ENCODE peak calls at places on chromosomes 12 and 14, in four cellular contexts. C is GM23248; D is CD4-positive, alpha-beta memory T cell; L is H1. Y is an unnamed sample.

GRCh38 chr12:77979597-77980250 is 149.0 kb downstream of the NAV3 start:
- DNase-seq in C (peak; percentile 25), D (no peak), L (no peak), Y (no peak)

GRCh38 chr14:38561657-38562056 is 305.8 kb upstream of the CLEC14A start:
- DNase-seq in C (no peak), D (no peak), L (no peak), Y (no peak)

GRCh38 chr12:40170593-40170992 is 54.2 kb upstream of the LRRK2 start:
- DNase-seq in C (no peak), D (no peak), L (no peak), Y (no peak)

GRCh38 chr12:115518-115917 is 49.0 kb downstream of the IQSEC3 start:
- DNase-seq in C (no peak), D (no peak), L (no peak), Y (no peak)

GRCh38 chr12:20493924-20494323 is 125.6 kb downstream of the PDE3A start:
- DNase-seq in C (peak; percentile 37), D (no peak), L (no peak), Y (no peak)

GRCh38 chr14:75554482-75554881 is 23.9 kb upstream of the FLVCR2 start:
- DNase-seq in C (peak; percentile 18), D (no peak), L (no peak), Y (no peak)

GRCh38 chr12:124392991-124393790 is 98.3 kb downstream of the RFLNA start:
- DNase-seq in C (peak; percentile 72), D (no peak), L (no peak), Y (no peak)

GRCh38 chr12:77152623-77153193 is 87.3 kb upstream of the E2F7 start:
- DNase-seq in C (peak; percentile 77), D (no peak), L (no peak), Y (no peak)

GRCh38 chr12:124130717-124131670 is 158.0 kb downstream of the ZNF664 start:
- DNase-seq in C (no peak), D (no peak), L (peak; percentile 62), Y (no peak)

GRCh38 chr12:132909030-132909368 is 21.6 kb upstream of the CHFR start:
- DNase-seq in C (no peak), D (no peak), L (no peak), Y (no peak)

GRCh38 chr14:36068777-36069534 is 107.6 kb downstream of the PTCSC3 start:
- DNase-seq in C (peak; percentile 72), D (no peak), L (no peak), Y (no peak)

GRCh38 chr12:22828059-22828458 is 203.1 kb downstream of the ETNK1 start:
- DNase-seq in C (no peak), D (no peak), L (no peak), Y (no peak)

GRCh38 chr14:64465856-64466554 is 706 bp downstream of the AKAP5 start:
- DNase-seq in C (peak; percentile 79), D (no peak), L (no peak), Y (no peak)

GRCh38 chr12:24600996-24601395 is 347.9 kb downstream of the BCAT1 start:
- DNase-seq in C (peak; percentile 69), D (no peak), L (no peak), Y (no peak)

GRCh38 chr12:90868626-90869025 is 86.3 kb downstream of the CCER1 start:
- DNase-seq in C (no peak), D (no peak), L (no peak), Y (no peak)

GRCh38 chr12:53928054-53928879 is 10.4 kb upstream of the HOXC13 start:
- DNase-seq in C (no peak), D (no peak), L (no peak), Y (no peak)

GRCh38 chr12:88947486-88948043 is 367.3 kb upstream of the KITLG start:
- DNase-seq in C (no peak), D (no peak), L (no peak), Y (no peak)

GRCh38 chr14:64040044-64040443 is 187.2 kb downstream of the SYNE2 start:
- DNase-seq in C (peak; percentile 9), D (no peak), L (no peak), Y (no peak)

GRCh38 chr14:89232366-89233070 is 184.5 kb downstream of the FOXN3 start:
- DNase-seq in C (no peak), D (no peak), L (no peak), Y (no peak)

GRCh38 chr12:52674416-52674775 is 5.8 kb downstream of the KRT1 start:
- DNase-seq in C (no peak), D (no peak), L (no peak), Y (no peak)

GRCh38 chr12:92136883-92137582 is 8.6 kb downstream of the BTG1 start:
- DNase-seq in C (peak; percentile 90), D (no peak), L (no peak), Y (peak; percentile 55)

GRCh38 chr14:97113339-97113738 is 316.2 kb downstream of the VRK1 start:
- DNase-seq in C (no peak), D (no peak), L (no peak), Y (no peak)

GRCh38 chr14:31261859-31262739 is 54.5 kb upstream of the HECTD1 start:
- DNase-seq in C (peak; percentile 82), D (no peak), L (no peak), Y (no peak)

GRCh38 chr12:76698316-76698715 is 65.6 kb upstream of the ZDHHC17 start:
- DNase-seq in C (no peak), D (no peak), L (no peak), Y (no peak)

GRCh38 chr12:98736352-98737326 is 91.5 kb downstream of the APAF1 start:
- DNase-seq in C (no peak), D (no peak), L (no peak), Y (no peak)

GRCh38 chr14:71231521-71232393 is 324.5 kb downstream of the PCNX1 start:
- DNase-seq in C (no peak), D (no peak), L (no peak), Y (no peak)

GRCh38 chr12:70367268-70368141 is 1.4 kb downstream of the KCNMB4 start:
- DNase-seq in C (peak; percentile 49), D (no peak), L (no peak), Y (no peak)

GRCh38 chr12:87816186-87816585 is 213.0 kb downstream of the C12orf50 start:
- DNase-seq in C (peak; percentile 10), D (no peak), L (no peak), Y (no peak)

GRCh38 chr14:25055998-25056687 is 6.2 kb upstream of the STXBP6 start:
- DNase-seq in C (peak; percentile 72), D (no peak), L (no peak), Y (no peak)

GRCh38 chr12:53211476-53212381 is 4.7 kb upstream of the ITGB7 start:
- DNase-seq in C (no peak), D (no peak), L (no peak), Y (no peak)

GRCh38 chr12:93563807-93564538 is 8.5 kb upstream of the SOCS2 start:
- DNase-seq in C (peak; percentile 44), D (no peak), L (no peak), Y (no peak)

GRCh38 chr12:53219116-53219955 is 12.3 kb upstream of the ITGB7 start:
- DNase-seq in C (peak; percentile 84), D (peak; percentile 58), L (no peak), Y (peak; percentile 75)

GRCh38 chr14:105273062-105273461 is 24.7 kb downstream of the BTBD6 start:
- DNase-seq in C (no peak), D (no peak), L (no peak), Y (no peak)

GRCh38 chr12:92973614-92974013 is 44.5 kb upstream of the EEA1 start:
- DNase-seq in C (peak; percentile 80), D (no peak), L (no peak), Y (peak; percentile 46)

GRCh38 chr14:92463141-92463540 is 50.4 kb upstream of the RIN3 start:
- DNase-seq in C (no peak), D (no peak), L (no peak), Y (peak; percentile 23)

GRCh38 chr12:52020126-52020525 is 13.4 kb downstream of the TAMALIN start:
- DNase-seq in C (no peak), D (no peak), L (no peak), Y (no peak)

GRCh38 chr12:113359939-113360748 is 1.8 kb downstream of the PLBD2 start:
- DNase-seq in C (peak; percentile 54), D (no peak), L (no peak), Y (no peak)

GRCh38 chr14:23478109-23478698 is 8.7 kb downstream of the NGDN start:
- DNase-seq in C (peak; percentile 75), D (peak; percentile 67), L (no peak), Y (peak; percentile 52)

DNA sequence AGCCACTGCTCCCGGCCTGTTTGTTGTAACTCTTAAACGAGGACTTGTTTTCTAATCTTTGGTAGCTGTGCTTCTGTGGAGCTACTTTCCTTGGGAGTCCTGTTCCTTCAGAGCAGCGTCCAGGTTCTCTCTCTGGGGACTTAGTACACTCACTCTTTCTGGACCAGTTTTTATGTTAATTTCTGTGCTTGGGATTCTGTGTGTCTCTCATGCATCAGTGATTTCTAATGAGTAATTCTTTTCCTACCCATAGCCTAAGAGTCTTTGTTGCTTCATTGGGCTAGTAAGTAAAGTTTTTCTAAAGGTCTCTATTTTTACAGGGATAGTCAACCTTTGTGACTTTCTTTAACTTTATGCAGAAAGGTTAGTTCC is 289.3 kb downstream of the FBXL14 start:
- DNase-seq in C (peak; percentile 7), D (no peak), L (no peak), Y (no peak)
- H3K4me1 ChIP-seq in C (no peaks in the 10 kb centered on the region), D (no peaks in the 10 kb centered on the region), L (no peaks in the 10 kb centered on the region), Y (no peaks in the 10 kb centered on the region)

GRCh38 chr12:74971201-74971600 is 238.4 kb downstream of the KCNC2 start:
- DNase-seq in C (no peak), D (no peak), L (no peak), Y (no peak)
- H3K36me3 ChIP-seq in C (no peaks in the 10 kb centered on the region), D (no peaks in the 10 kb centered on the region), L (no peaks in the 10 kb centered on the region), Y (no peaks in the 10 kb centered on the region)

GRCh38 chr12:107361970-107362369 is 268.6 kb upstream of the CRY1 start:
- DNase-seq in C (no peak), D (no peak), L (no peak), Y (no peak)
- H3K4me1 ChIP-seq in C (no peaks in the 10 kb centered on the region), D (no peaks in the 10 kb centered on the region), L (no peaks in the 10 kb centered on the region), Y (no peaks in the 10 kb centered on the region)

GRCh38 chr14:55968741-55969140 is 149.5 kb upstream of the PELI2 start:
- DNase-seq in C (no peak), D (no peak), L (no peak), Y (no peak)
- H3K36me3 ChIP-seq in C (no peaks in the 10 kb centered on the region), D (no peaks in the 10 kb centered on the region), L (no peaks in the 10 kb centered on the region), Y (no peaks in the 10 kb centered on the region)

GRCh38 chr12:119181944-119182343 is 3.2 kb downstream of the HSPB8 start:
- DNase-seq in C (no peak), D (no peak), L (no peak), Y (no peak)
- H3K4me1 ChIP-seq in C (peaks cover 26% of the 10 kb centered on the region), D (no peaks in the 10 kb centered on the region), L (peaks cover 15% of the 10 kb centered on the region), Y (no peaks in the 10 kb centered on the region)

DNA sequence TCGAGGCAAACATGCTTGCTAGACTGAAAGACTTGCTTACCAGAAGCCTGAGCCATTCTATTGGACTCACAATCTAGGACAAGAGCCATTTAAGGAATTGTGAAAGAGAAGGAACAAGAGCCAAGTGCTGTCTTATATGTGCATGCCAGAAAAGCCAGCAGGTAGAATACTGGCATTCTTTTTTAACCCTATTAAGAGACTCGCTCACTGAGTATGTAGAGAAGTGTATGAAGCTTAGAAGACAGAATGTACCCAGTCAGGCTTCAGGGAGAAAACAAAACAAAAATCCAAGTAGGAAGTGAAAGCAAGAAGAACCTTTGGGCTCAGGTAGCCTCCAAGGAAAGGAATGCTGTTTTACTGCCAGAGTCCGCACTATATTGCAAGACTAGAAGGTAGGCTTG is 65.9 kb downstream of the DCAF5 start:
- DNase-seq in C (peak; percentile 52), D (no peak), L (no peak), Y (no peak)
- H3K36me3 ChIP-seq in C (peaks cover 18% of the 10 kb centered on the region), D (peaks cover 49% of the 10 kb centered on the region), L (peaks cover 4% of the 10 kb centered on the region), Y (peaks cover 90% of the 10 kb centered on the region)

GRCh38 chr12:6326316-6326959 is 15.4 kb downstream of the TNFRSF1A start:
- DNase-seq in C (peak; percentile 67), D (no peak), L (no peak), Y (no peak)
- H3K4me1 ChIP-seq in C (peaks cover 35% of the 10 kb centered on the region), D (peaks cover 28% of the 10 kb centered on the region), L (peaks cover 13% of the 10 kb centered on the region), Y (peaks cover 16% of the 10 kb centered on the region)

Y was measured in CD4-positive, CD25-positive, alpha-beta regulatory T cell.